ENCODE peak calls at places on chromosomes 16 and 17, in nine cellular contexts. T is upper lobe of right lung; Y is colonic mucosa; G is HL-60; U is ovary; W is mesendoderm; K is stimulated activated CD8-positive, alpha-beta memory T cell treated with anti-CD3 and anti-CD28 coated beads, Interleukin-4, amount 100 ng/mL, for 24 hours; S is HCT116; B is SW 1271. O is an unnamed sample.

GRCh38 chr16:10600792-10601443 is 20.5 kb upstream of the EMP2 start:
- DNase-seq in G (no peak), S (no peak), Y (no peak), T (peak; percentile 67), K (no peak), B (no peak), W (no peak), U (no peak), O (no peak)

GRCh38 chr16:50675686-50676610 is 5.2 kb downstream of the SNX20 start:
- DNase-seq in B (no peak), T (peak; percentile 79), S (no peak), G (no peak), Y (no peak), K (no peak), W (no peak), U (no peak), O (no peak)

GRCh38 chr17:73228748-73229236 is 32.9 kb downstream of the CPSF4L start:
- DNase-seq in S (peak; percentile 36), U (peak; percentile 56), T (no peak), G (peak; percentile 57), K (no peak), W (peak; percentile 77), B (peak; percentile 51), Y (peak; percentile 61), O (peak; percentile 81)

GRCh38 chr17:80395402-80396151 is 19.4 kb upstream of the ENDOV start:
- DNase-seq in S (no peak), W (peak; percentile 30), B (no peak), Y (no peak), U (no peak), T (no peak), K (no peak), G (peak; percentile 53), O (peak; percentile 11)

GRCh38 chr17:81223758-81224122 is 975 bp upstream of the CEP131 start:
- DNase-seq in T (no peak), W (peak; percentile 47), K (no peak), G (peak; percentile 70), U (no peak), B (no peak), Y (peak; percentile 41), S (no peak), O (peak; percentile 21)

GRCh38 chr17:39036009-39036408 is 68.8 kb upstream of the FBXO47 start:
- DNase-seq in Y (no peak), W (no peak), S (no peak), T (no peak), U (no peak), K (no peak), G (no peak), B (no peak), O (no peak)

GRCh38 chr17:82229686-82230626 is 1.1 kb downstream of the SLC16A3 start:
- DNase-seq in B (no peak), Y (peak; percentile 42), K (no peak), G (peak; percentile 43), U (no peak), T (peak; percentile 74), S (no peak), W (no peak), O (no peak)

GRCh38 chr17:48960834-48961515 is 7.4 kb downstream of the GIP start:
- DNase-seq in W (peak; percentile 46), Y (no peak), U (no peak), T (no peak), B (no peak), S (no peak), K (no peak), G (no peak), O (no peak)

GRCh38 chr17:45305532-45306087 is 11.2 kb downstream of the MAP3K14 start:
- DNase-seq in W (no peak), Y (no peak), G (no peak), T (no peak), S (no peak), B (no peak), K (no peak), U (no peak), O (peak; percentile 86)

GRCh38 chr16:87821346-87822001 is 47.8 kb downstream of the SLC7A5 start:
- DNase-seq in U (no peak), S (no peak), B (no peak), Y (no peak), W (no peak), G (no peak), T (no peak), K (no peak), O (no peak)

GRCh38 chr17:40560592-40561293 is 4.5 kb downstream of the CCR7 start:
- DNase-seq in U (no peak), T (peak; percentile 48), B (no peak), W (no peak), S (no peak), K (peak; percentile 71), Y (peak; percentile 22), G (peak; percentile 50), O (peak; percentile 90)

GRCh38 chr17:62627219-62627903 is at the start of gene MRC2:
- DNase-seq in S (peak; percentile 31), U (peak; percentile 82), G (peak; percentile 84), B (peak; percentile 84), Y (peak; percentile 50), K (peak; percentile 53), W (peak; percentile 93), T (peak; percentile 89), O (peak; percentile 76)

GRCh38 chr16:59148312-59148711 is 414.2 kb upstream of the GOT2 start:
- DNase-seq in K (no peak), G (no peak), Y (no peak), U (no peak), S (no peak), W (no peak), B (no peak), T (no peak), O (no peak)

GRCh38 chr16:1308036-1308976 is 1.1 kb upstream of the UBE2I start:
- DNase-seq in Y (no peak), W (peak; percentile 94), K (no peak), G (no peak), T (no peak), U (no peak), B (peak; percentile 71), S (peak; percentile 74), O (peak; percentile 65)

GRCh38 chr17:2237521-2237921 is 66.1 kb downstream of the SMG6 start:
- DNase-seq in K (no peak), S (no peak), B (no peak), U (peak; percentile 81), Y (no peak), G (no peak), T (no peak), W (no peak), O (peak; percentile 81)

GRCh38 chr16:70576431-70577255 is 53.0 kb downstream of the SF3B3 start:
- DNase-seq in G (peak; percentile 40), B (peak; percentile 61), Y (peak; percentile 31), T (no peak), S (no peak), U (no peak), K (no peak), W (peak; percentile 41), O (peak; percentile 92)

GRCh38 chr16:2039286-2040030 is 8.2 kb downstream of the NTHL1 start:
- DNase-seq in Y (peak; percentile 79), B (no peak), K (no peak), S (no peak), G (peak; percentile 42), U (peak; percentile 97), W (no peak), T (peak; percentile 83), O (peak; percentile 72)

GRCh38 chr16:56351481-56351880 is 73.9 kb downstream of the AMFR start:
- DNase-seq in T (peak; percentile 42), B (no peak), W (no peak), Y (no peak), S (no peak), U (no peak), G (no peak), K (no peak), O (no peak)

GRCh38 chr17:40190197-40191021 is 13.1 kb downstream of the RAPGEFL1 start:
- DNase-seq in W (peak; percentile 83), Y (no peak), G (no peak), U (no peak), B (peak; percentile 10), K (no peak), S (no peak), T (no peak), O (peak; percentile 25)

GRCh38 chr16:75750516-75750915 is 24.2 kb upstream of the CPHXL start:
- DNase-seq in B (no peak), T (no peak), U (no peak), W (no peak), Y (no peak), S (no peak), G (no peak), K (no peak), O (no peak)

GRCh38 chr17:2398188-2398587 is 2.7 kb downstream of the MNT start:
- DNase-seq in Y (no peak), U (no peak), T (no peak), W (no peak), S (no peak), K (no peak), B (no peak), G (no peak), O (no peak)

GRCh38 chr17:42709561-42709960 is 27.2 kb downstream of the CNTNAP1 start:
- DNase-seq in U (no peak), B (no peak), W (no peak), S (no peak), Y (no peak), T (no peak), G (no peak), K (no peak), O (no peak)

GRCh38 chr17:15502315-15503112 is 35.1 kb upstream of the CDRT4 start:
- DNase-seq in T (peak; percentile 90), W (peak; percentile 90), Y (peak; percentile 86), U (peak; percentile 94), S (peak; percentile 33), K (peak; percentile 55), G (peak; percentile 58), B (peak; percentile 61), O (peak; percentile 74)

GRCh38 chr17:142102-142661 is 4.8 kb downstream of the SCGB1C2 start:
- DNase-seq in S (peak; percentile 21), T (peak; percentile 59), Y (peak; percentile 13), U (peak; percentile 9), W (peak; percentile 64), B (peak; percentile 37), K (peak; percentile 25), G (no peak), O (peak; percentile 30)

GRCh38 chr17:77807746-77808441 is 150.6 kb upstream of the TNRC6C start:
- DNase-seq in U (no peak), T (no peak), S (no peak), K (no peak), B (no peak), G (no peak), W (no peak), Y (no peak), O (no peak)

GRCh38 chr16:64450170-64450569 is 671.7 kb downstream of the CDH11 start:
- DNase-seq in S (no peak), U (no peak), K (no peak), W (no peak), B (no peak), T (no peak), G (no peak), Y (no peak), O (peak; percentile 71)

GRCh38 chr16:67108489-67108888 is 1.3 kb upstream of the PHAF1 start:
- DNase-seq in S (no peak), K (no peak), G (no peak), Y (no peak), B (no peak), T (no peak), U (no peak), W (no peak), O (no peak)

GRCh38 chr16:6602401-6602800 is 730.2 kb upstream of the RBFOX1 start:
- DNase-seq in Y (no peak), K (no peak), B (no peak), G (no peak), S (no peak), T (no peak), W (no peak), U (no peak), O (no peak)

GRCh38 chr17:76772842-76773521 is 35.1 kb downstream of the MFSD11 start:
- DNase-seq in W (peak; percentile 29), Y (no peak), S (peak; percentile 89), U (no peak), B (peak; percentile 54), G (no peak), T (no peak), K (peak; percentile 14), O (peak; percentile 90)

GRCh38 chr16:3065069-3065741 is at the start of gene IL32:
- DNase-seq in Y (peak; percentile 92), S (no peak), G (no peak), K (peak; percentile 60), B (peak; percentile 14), U (peak; percentile 38), W (no peak), T (no peak), O (peak; percentile 85)

GRCh38 chr16:27671410-27671809 is 121.5 kb downstream of the KATNIP start:
- DNase-seq in B (no peak), Y (no peak), K (no peak), S (no peak), U (no peak), G (no peak), T (no peak), W (peak; percentile 25), O (no peak)